ENCODE peak calls at places on chromosomes 1 and 21, in six cellular contexts. A, B, O, D, K and J are unnamed samples.

GRCh38 chr1:19123837-19124236 is 86.2 kb downstream of the UBR4 start:
- DNase-seq in A (no peak), B (no peak), O (no peak), D (no peak), K (no peak), J (no peak)

GRCh38 chr1:12296623-12297022 is 66.8 kb downstream of the VPS13D start:
- DNase-seq in A (no peak), B (no peak), O (no peak), D (no peak), K (peak; percentile 48), J (no peak)

GRCh38 chr1:187648091-187648490 is 819.3 kb downstream of the PLA2G4A start:
- DNase-seq in A (no peak), B (no peak), O (no peak), D (no peak), K (no peak), J (no peak)

GRCh38 chr1:53081384-53082066 is 19.5 kb downstream of the PODN start:
- DNase-seq in A (no peak), B (peak; percentile 37), O (no peak), D (no peak), K (no peak), J (no peak)

GRCh38 chr21:35508389-35508888 is 459.3 kb upstream of the RUNX1 start:
- DNase-seq in A (peak; percentile 72), B (peak; percentile 89), O (peak; percentile 43), D (no peak), K (peak; percentile 53), J (peak; percentile 73)

GRCh38 chr1:176515310-176515709 is 52.3 kb downstream of the PAPPA2 start:
- DNase-seq in A (no peak), B (no peak), O (peak; percentile 30), D (no peak), K (no peak), J (no peak)

GRCh38 chr1:225523214-225523613 is 95.4 kb upstream of the LBR start:
- DNase-seq in A (no peak), B (no peak), O (no peak), D (no peak), K (no peak), J (no peak)

GRCh38 chr1:175555266-175555665 is 188.1 kb downstream of the TNR start:
- DNase-seq in A (no peak), B (no peak), O (no peak), D (no peak), K (no peak), J (no peak)

GRCh38 chr21:26041441-26042180 is 129.0 kb downstream of the APP start:
- DNase-seq in A (no peak), B (no peak), O (no peak), D (peak; percentile 16), K (peak; percentile 32), J (no peak)

GRCh38 chr21:42468511-42469131 is 27.4 kb downstream of the RSPH1 start:
- DNase-seq in A (no peak), B (no peak), O (no peak), D (no peak), K (no peak), J (no peak)

GRCh38 chr1:17594690-17595601 is 55.4 kb downstream of the ARHGEF10L start:
- DNase-seq in A (no peak), B (no peak), O (no peak), D (no peak), K (no peak), J (no peak)

GRCh38 chr1:63662056-63662836 is 69.0 kb downstream of the PGM1 start:
- DNase-seq in A (no peak), B (peak; percentile 76), O (no peak), D (no peak), K (peak; percentile 22), J (no peak)

GRCh38 chr1:109631513-109632260 is 12.1 kb downstream of the AMPD2 start:
- DNase-seq in A (no peak), B (peak; percentile 26), O (no peak), D (no peak), K (no peak), J (no peak)

GRCh38 chr1:21077085-21077484 is 99.6 kb downstream of the EIF4G3 start:
- DNase-seq in A (no peak), B (no peak), O (no peak), D (no peak), K (no peak), J (no peak)

GRCh38 chr1:10980094-10980577 is 32.3 kb upstream of the TARDBP start:
- DNase-seq in A (no peak), B (peak; percentile 90), O (peak; percentile 90), D (no peak), K (peak; percentile 85), J (peak; percentile 79)

GRCh38 chr1:201128476-201128875 is 1.5 kb upstream of the ASCL5 start:
- DNase-seq in A (no peak), B (no peak), O (no peak), D (no peak), K (no peak), J (no peak)

GRCh38 chr1:163655565-163655964 is 333.8 kb downstream of the NUF2 start:
- DNase-seq in A (no peak), B (no peak), O (no peak), D (no peak), K (no peak), J (no peak)

GRCh38 chr1:53627666-53628065 is 111.3 kb downstream of the GLIS1 start:
- DNase-seq in A (no peak), B (no peak), O (no peak), D (no peak), K (no peak), J (no peak)

GRCh38 chr1:92808353-92808752 is 23.4 kb upstream of the EVI5 start:
- DNase-seq in A (no peak), B (no peak), O (no peak), D (no peak), K (no peak), J (no peak)

GRCh38 chr1:50213505-50213904 is 104.8 kb downstream of the ELAVL4 start:
- DNase-seq in A (no peak), B (no peak), O (no peak), D (no peak), K (no peak), J (no peak)

GRCh38 chr1:235011064-235011598 is 117.5 kb downstream of the TOMM20 start:
- DNase-seq in A (no peak), B (no peak), O (no peak), D (no peak), K (no peak), J (no peak)

GRCh38 chr21:18245493-18245967 is 897 bp downstream of the CHODL start:
- DNase-seq in A (no peak), B (peak; percentile 54), O (no peak), D (peak; percentile 56), K (no peak), J (peak; percentile 28)

GRCh38 chr21:38925923-38926322 is 120.2 kb downstream of the ETS2 start:
- DNase-seq in A (peak; percentile 3), B (peak; percentile 77), O (peak; percentile 42), D (no peak), K (peak; percentile 82), J (peak; percentile 71)

GRCh38 chr1:19028110-19028509 is 71.6 kb upstream of the IFFO2 start:
- DNase-seq in A (no peak), B (no peak), O (no peak), D (peak; percentile 98), K (no peak), J (no peak)

GRCh38 chr1:113677250-113678158 is 81.8 kb downstream of the PHTF1 start:
- DNase-seq in A (no peak), B (no peak), O (peak; percentile 57), D (peak; percentile 66), K (peak; percentile 40), J (peak; percentile 25)